ENCODE peak calls at places on chromosome 6, in ten cellular contexts. X, O, J, G, Q, U, M, P, Z and I are unnamed samples.

GRCh38 chr6:37316071-37316470 is 37.7 kb upstream of the RNF8 start:
- DNase-seq in Z (no peak), O (no peak), U (no peak), X (no peak), M (no peak), P (peak; percentile 65), G (no peak), J (no peak), Q (peak; percentile 67), I (peak; percentile 72)

GRCh38 chr6:43584892-43585570 is 9.0 kb downstream of the POLH start:
- DNase-seq in Z (peak; percentile 11), J (no peak), X (no peak), Q (no peak), M (no peak), U (no peak), O (no peak), P (no peak), G (no peak), I (no peak)

GRCh38 chr6:15658345-15658744 is 4.5 kb downstream of the DTNBP1 start:
- DNase-seq in M (no peak), Q (no peak), P (no peak), O (no peak), J (no peak), X (no peak), G (no peak), Z (no peak), U (no peak), I (no peak)

GRCh38 chr6:28558629-28559028 is 32.9 kb downstream of the GPX5 start:
- DNase-seq in G (no peak), J (no peak), Z (no peak), M (no peak), O (no peak), U (peak; percentile 75), P (no peak), X (no peak), Q (no peak), I (no peak)

GRCh38 chr6:112562348-112563220 is 215.5 kb downstream of the RFPL4B start:
- DNase-seq in M (no peak), Z (no peak), X (no peak), O (no peak), Q (peak; percentile 64), P (no peak), J (no peak), U (peak; percentile 11), G (no peak), I (no peak)

GRCh38 chr6:135535989-135536414 is 38.5 kb upstream of the AHI1 start:
- DNase-seq in G (peak; percentile 21), U (peak; percentile 29), X (peak; percentile 9), M (no peak), Q (no peak), P (no peak), Z (no peak), J (peak; percentile 41), O (peak; percentile 10), I (peak; percentile 19)

GRCh38 chr6:134667106-134667505 is 282.8 kb downstream of the ALDH8A1 start:
- DNase-seq in M (no peak), Q (no peak), P (no peak), Z (no peak), X (no peak), U (no peak), O (no peak), G (no peak), J (no peak), I (no peak)

GRCh38 chr6:125020385-125020784 is 58.1 kb downstream of the RNF217 start:
- DNase-seq in Q (no peak), U (peak; percentile 7), Z (no peak), O (no peak), M (no peak), J (no peak), G (no peak), X (no peak), P (peak; percentile 58), I (peak; percentile 41)

GRCh38 chr6:34597605-34598353 is 41.6 kb upstream of the SPDEF start:
- DNase-seq in G (no peak), Z (no peak), P (no peak), M (no peak), Q (no peak), J (no peak), X (no peak), U (no peak), O (no peak), I (no peak)

GRCh38 chr6:8059129-8059528 is 5.1 kb downstream of the BLOC1S5 start:
- DNase-seq in M (no peak), X (no peak), O (no peak), J (no peak), Q (no peak), Z (no peak), P (no peak), U (peak; percentile 23), G (peak; percentile 46), I (no peak)